ENCODE peak calls at places on chromosomes 13 and 19, in four cellular contexts. R is myocyte, K is pancreas, H is GM06990. D is an unnamed sample.

GRCh38 chr13:109783447-109783814 is 3.0 kb downstream of the IRS2 start:
- DNase-seq in R (no peak), K (no peak), H (no peak), D (no peak)

GRCh38 chr19:6270076-6270745 is 9.6 kb downstream of the MLLT1 start:
- DNase-seq in R (no peak), K (no peak), H (no peak), D (no peak)

GRCh38 chr13:27622102-27622820 is 569 bp downstream of the POLR1D start:
- DNase-seq in R (no peak), K (no peak), H (no peak), D (peak)

GRCh38 chr19:10316229-10317044 is 622 bp upstream of the FDX2 start:
- DNase-seq in R (no peak), K (no peak), H (no peak), D (no peak)

GRCh38 chr19:44635581-44636438 is 7.9 kb upstream of the PVR start:
- DNase-seq in R (peak), K (no peak), H (no peak), D (no peak)

GRCh38 chr13:42047561-42048322 is 706 bp upstream of the DGKH start:
- DNase-seq in R (peak), K (peak), H (peak), D (no peak)

GRCh38 chr13:21475115-21475514 is 16.0 kb upstream of the ZDHHC20 start:
- DNase-seq in R (no peak), K (no peak), H (no peak), D (no peak)

GRCh38 chr19:35142531-35143230 is 374 bp upstream of the FXYD7 start:
- DNase-seq in R (no peak), K (peak), H (peak), D (peak)

GRCh38 chr19:29479941-29480340 is 45.9 kb upstream of the VSTM2B start:
- DNase-seq in R (no peak), K (peak), H (no peak), D (no peak)

GRCh38 chr19:30148803-30149202 is 206.8 kb downstream of the URI1 start:
- DNase-seq in R (no peak), K (no peak), H (no peak), D (no peak)

GRCh38 chr19:18496167-18496979 is 25.5 kb downstream of the ELL start:
- DNase-seq in R (no peak), K (peak), H (no peak), D (no peak)

GRCh38 chr13:63497601-63498000 is 2082.0 kb upstream of the PCDH20 start:
- DNase-seq in R (no peak), K (no peak), H (no peak), D (no peak)

GRCh38 chr13:49403966-49404365 is 39.9 kb downstream of the CAB39L start:
- DNase-seq in R (no peak), K (no peak), H (no peak), D (no peak)

GRCh38 chr13:98821372-98822237 is 69.1 kb upstream of the SLC15A1 start:
- DNase-seq in R (no peak), K (no peak), H (no peak), D (peak)

GRCh38 chr19:10566658-10567410 is 1.0 kb upstream of the KRI1 start:
- DNase-seq in R (no peak), K (no peak), H (peak), D (no peak)

GRCh38 chr13:20796791-20797513 is 23.2 kb upstream of the EEF1AKMT1 start:
- DNase-seq in R (no peak), K (no peak), H (no peak), D (peak)